ENCODE peak calls at places on chromosomes 4 and X, in four cellular contexts. G is K562, X is HCT116, M is HepG2. B is an unnamed sample.

GRCh38 chr4:6087669-6088068 is 69.4 kb upstream of the C4orf50 start:
- DNase-seq in X (peak; percentile 51), G (peak; percentile 33), M (peak; percentile 39), B (no peak)

GRCh38 chr4:2135083-2135482 is 76.0 kb downstream of the NAT8L start:
- DNase-seq in X (no peak), M (no peak), G (peak; percentile 27), B (no peak)

GRCh38 chrX:76796311-76796710 is 368.8 kb downstream of the MAGEE1 start:
- DNase-seq in G (no peak), M (no peak), X (no peak), B (no peak)

GRCh38 chrX:41923925-41924693 is 755 bp upstream of the CASK start:
- DNase-seq in X (peak; percentile 22), G (peak; percentile 27), M (no peak), B (no peak)

GRCh38 chr4:13534344-13535063 is 9.8 kb downstream of the NKX3-2 start:
- DNase-seq in M (no peak), G (no peak), X (no peak), B (no peak)

GRCh38 chr4:946517-947471 is 14.5 kb downstream of the TMEM175 start:
- DNase-seq in X (no peak), M (no peak), G (no peak), B (no peak)

GRCh38 chr4:171676555-171677215 is 136.5 kb upstream of the GALNTL6 start:
- DNase-seq in M (no peak), G (no peak), X (no peak), B (no peak)

GRCh38 chr4:169250796-169251195 is 20.0 kb downstream of the SH3RF1 start:
- DNase-seq in X (no peak), M (peak; percentile 60), G (no peak), B (no peak)

GRCh38 chr4:75213480-75213879 is 280.6 kb downstream of the PARM1 start:
- DNase-seq in M (no peak), G (no peak), X (no peak), B (no peak)

GRCh38 chr4:138645289-138645688 is 370.3 kb upstream of the NOCT start:
- DNase-seq in G (no peak), X (no peak), M (no peak), B (no peak)

GRCh38 chr4:116358633-116359222 is 726.6 kb downstream of the TRAM1L1 start:
- DNase-seq in X (peak; percentile 52), M (peak; percentile 82), G (peak; percentile 69), B (peak; percentile 45)

GRCh38 chr4:54439831-54440243 is 210.7 kb downstream of the PDGFRA start:
- DNase-seq in X (no peak), M (no peak), G (peak; percentile 14), B (no peak)

GRCh38 chr4:11724731-11725130 is 296.0 kb upstream of the HS3ST1 start:
- DNase-seq in M (no peak), G (no peak), X (no peak), B (no peak)

GRCh38 chrX:2566044-2566443 is 65.3 kb upstream of the DHRSX start:
- DNase-seq in G (no peak), M (no peak), X (no peak), B (no peak)

GRCh38 chrX:74797338-74797887 is 127.8 kb downstream of the NEXMIF start:
- DNase-seq in M (no peak), X (no peak), G (no peak), B (no peak)

GRCh38 chrX:117305168-117305766 is 811.3 kb downstream of the KLHL13 start:
- DNase-seq in M (no peak), X (no peak), G (no peak), B (no peak)

GRCh38 chr4:116878280-116878679 is 207.1 kb downstream of the TRAM1L1 start:
- DNase-seq in X (no peak), M (no peak), G (no peak), B (no peak)

GRCh38 chrX:15391850-15392249 is 7.6 kb upstream of the VEGFD start:
- DNase-seq in G (no peak), M (no peak), X (no peak), B (no peak)

GRCh38 chr4:107468812-107469211 is 251.2 kb downstream of the PAPSS1 start:
- DNase-seq in G (no peak), X (no peak), M (no peak), B (no peak)

GRCh38 chr4:7775396-7775795 is 164.3 kb downstream of the AFAP1 start:
- DNase-seq in X (no peak), G (no peak), M (no peak), B (no peak)

GRCh38 chr4:7777017-7777710 is 162.5 kb downstream of the AFAP1 start:
- DNase-seq in G (no peak), X (no peak), M (no peak), B (no peak)

GRCh38 chr4:7779194-7779768 is 160.4 kb downstream of the AFAP1 start:
- DNase-seq in X (no peak), M (no peak), G (no peak), B (no peak)

GRCh38 chr4:7778524-7779193 is 161.0 kb downstream of the AFAP1 start:
- DNase-seq in G (no peak), M (no peak), X (no peak), B (no peak)

GRCh38 chr4:7777871-7778523 is 161.7 kb downstream of the AFAP1 start:
- DNase-seq in X (no peak), M (no peak), G (no peak), B (no peak)
- H3K4me1 ChIP-seq in X (no peaks in the 10 kb centered on the region), M (peaks cover 42% of the 10 kb centered on the region), G (no peaks in the 10 kb centered on the region), B (peaks cover 50% of the 10 kb centered on the region)

GRCh38 chr4:7096264-7096663 is 28.4 kb upstream of the GRPEL1 start:
- DNase-seq in M (no peak), X (no peak), G (no peak), B (no peak)
- TF ChIP-seq TCF7L2 in M (no peak), X (no peak), G (no peak), B (no peak)

DNA sequence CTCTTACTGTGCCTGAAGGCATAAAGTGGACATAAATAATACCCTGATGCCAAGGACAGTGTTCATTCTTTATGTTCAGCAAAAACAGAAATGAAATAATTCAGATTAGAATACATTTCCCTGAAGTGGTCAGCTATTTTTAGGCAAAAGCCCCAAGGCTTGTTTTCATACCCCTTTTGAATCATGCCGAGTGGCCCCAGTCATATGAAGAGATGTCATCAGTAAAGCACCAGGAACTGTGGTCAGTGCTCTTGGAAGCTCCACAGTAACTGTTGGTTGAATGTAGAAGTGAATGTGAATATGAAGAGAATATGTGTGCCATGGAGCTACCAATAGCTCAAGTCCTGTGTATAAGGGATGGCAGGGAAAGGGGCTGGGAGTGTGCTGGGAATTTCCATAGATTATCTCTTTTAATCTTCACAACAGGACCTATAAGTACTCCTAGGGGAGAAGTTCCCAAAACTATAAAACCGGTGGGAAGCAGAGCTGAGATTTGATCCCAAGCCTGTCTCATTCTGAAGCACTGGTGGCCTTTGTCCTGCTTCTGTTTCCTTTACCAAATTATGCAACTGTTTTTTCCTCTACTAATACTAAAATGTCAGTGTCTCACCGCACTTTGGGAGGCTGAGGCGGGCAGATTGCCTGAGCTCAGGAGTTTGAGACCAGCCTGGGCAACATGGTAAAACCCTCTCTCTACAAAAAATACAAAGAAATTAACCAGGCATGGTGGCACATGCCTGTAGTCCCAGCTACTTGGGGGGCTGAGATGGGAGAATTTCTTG is 52.6 kb downstream of the FNIP2 start:
- DNase-seq in X (no peak), M (no peak), G (no peak), B (no peak)
- H3K4me1 ChIP-seq in X (no peaks in the 10 kb centered on the region), M (peaks cover 100% of the 10 kb centered on the region), G (peaks cover 9% of the 10 kb centered on the region), B (peaks cover 27% of the 10 kb centered on the region)

DNA sequence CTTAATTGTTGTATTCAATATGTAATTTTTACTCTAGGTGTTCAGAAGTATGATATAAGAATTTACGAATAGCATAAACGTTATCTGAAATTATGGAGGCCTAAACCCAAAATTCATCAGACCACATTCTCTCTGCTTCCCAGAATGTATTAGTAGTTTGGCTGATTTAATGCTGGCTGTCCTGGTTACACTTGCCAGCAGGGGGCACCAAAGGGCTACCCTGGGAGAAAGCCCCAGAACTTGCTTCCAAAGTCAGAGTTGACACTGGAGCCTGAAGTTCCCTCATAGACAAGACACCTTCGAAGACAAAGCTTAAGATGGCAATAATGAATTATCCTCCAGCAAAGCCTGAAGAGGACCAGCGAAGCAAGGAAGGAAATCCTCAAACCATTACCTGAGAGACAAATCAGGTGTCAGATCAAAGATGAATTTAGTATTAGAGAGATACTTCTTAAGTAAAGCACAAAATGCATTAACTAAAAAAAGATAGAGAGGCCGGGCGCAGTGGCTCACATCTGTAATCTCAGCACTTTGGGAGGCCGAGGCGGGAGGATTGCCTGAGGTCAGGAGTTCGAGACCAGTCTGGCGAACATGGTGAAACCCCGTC is 11.3 kb upstream of the ANOS1 start:
- DNase-seq in X (no peak), M (peak; percentile 17), G (peak; percentile 59), B (no peak)
- TF ChIP-seq TCF7L2 in X (no peak), M (no peak), G (no peak), B (no peak)

DNA sequence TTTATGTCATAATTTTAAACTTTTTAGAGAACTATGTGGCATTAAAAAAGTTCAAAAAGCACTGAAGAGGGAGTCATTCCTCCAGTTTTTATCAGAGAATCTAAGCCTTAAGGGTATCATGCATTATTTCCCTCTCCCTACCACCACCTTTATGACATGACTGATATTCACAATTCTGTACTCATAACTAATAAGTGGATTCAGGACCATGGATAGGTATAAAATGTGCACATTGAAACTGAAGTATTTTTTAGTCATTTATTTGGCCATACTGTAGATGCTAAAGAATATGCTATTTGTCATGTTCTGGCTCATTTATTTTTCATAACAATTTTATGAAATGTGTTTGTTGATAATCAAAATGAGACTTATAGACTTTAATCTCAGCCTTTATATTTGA is 897.5 kb upstream of the AGA start:
- DNase-seq in X (no peak), G (no peak), M (no peak), B (no peak)
- H3K4me1 ChIP-seq in X (no peaks in the 10 kb centered on the region), G (no peaks in the 10 kb centered on the region), M (no peaks in the 10 kb centered on the region), B (no peaks in the 10 kb centered on the region)